ENCODE peak calls at places on chromosomes 5 and 9, in six cellular contexts. One of them, this sample, is unnamed.

GRCh38 chr5:14917719-14918118 is 46.1 kb upstream of the ANKH start:
- DNase-seq in tibial artery: no peak
- DNase-seq in AG04450: no peak
- DNase-seq in Peyer's patch: no peak
- DNase-seq in aorta: no peak
- DNase-seq in WERI-Rb-1: no peak
- DNase-seq in this sample: no peak

GRCh38 chr9:109856785-109857184 is 76.8 kb downstream of the PALM2AKAP2 start:
- DNase-seq in AG04450: no peak
- DNase-seq in tibial artery: no peak
- DNase-seq in Peyer's patch: no peak
- DNase-seq in aorta: no peak
- DNase-seq in WERI-Rb-1: no peak
- DNase-seq in this sample: no peak

GRCh38 chr5:112142769-112143270 is 276.3 kb downstream of the EPB41L4A start:
- DNase-seq in WERI-Rb-1: no peak
- DNase-seq in AG04450: no peak
- DNase-seq in Peyer's patch: no peak
- DNase-seq in aorta: no peak
- DNase-seq in tibial artery: no peak
- DNase-seq in this sample: no peak

GRCh38 chr5:53423724-53424123 is 56.7 kb upstream of the FST start:
- DNase-seq in aorta: no peak
- DNase-seq in Peyer's patch: no peak
- DNase-seq in WERI-Rb-1: no peak
- DNase-seq in AG04450: no peak
- DNase-seq in tibial artery: no peak
- DNase-seq in this sample: no peak

GRCh38 chr5:148922606-148923005 is 96.2 kb downstream of the ADRB2 start:
- DNase-seq in WERI-Rb-1: no peak
- DNase-seq in Peyer's patch: no peak
- DNase-seq in tibial artery: no peak
- DNase-seq in AG04450: no peak
- DNase-seq in aorta: no peak
- DNase-seq in this sample: no peak

GRCh38 chr9:110258671-110259070 is 2.4 kb upstream of the TXN start:
- DNase-seq in tibial artery: no peak
- DNase-seq in aorta: no peak
- DNase-seq in Peyer's patch: no peak
- DNase-seq in AG04450: no peak
- DNase-seq in WERI-Rb-1: no peak
- DNase-seq in this sample: no peak

GRCh38 chr5:60788863-60789513 is 55.1 kb downstream of the ELOVL7 start:
- DNase-seq in WERI-Rb-1: no peak
- DNase-seq in aorta: no peak
- DNase-seq in Peyer's patch: no peak
- DNase-seq in tibial artery: no peak
- DNase-seq in AG04450: no peak
- DNase-seq in this sample: no peak

GRCh38 chr9:133609311-133610098 is at the start of gene FAM163B:
- DNase-seq in AG04450: no peak
- DNase-seq in WERI-Rb-1: peak; percentile 51
- DNase-seq in tibial artery: no peak
- DNase-seq in aorta: no peak
- DNase-seq in Peyer's patch: no peak
- DNase-seq in this sample: no peak

GRCh38 chr9:6565312-6565711 is 80.2 kb downstream of the GLDC start:
- DNase-seq in aorta: no peak
- DNase-seq in WERI-Rb-1: no peak
- DNase-seq in AG04450: no peak
- DNase-seq in Peyer's patch: no peak
- DNase-seq in tibial artery: no peak
- DNase-seq in this sample: no peak

GRCh38 chr5:80238778-80239679 is 16.8 kb downstream of the SERINC5 start:
- DNase-seq in WERI-Rb-1: no peak
- DNase-seq in AG04450: no peak
- DNase-seq in tibial artery: peak; percentile 68
- DNase-seq in Peyer's patch: peak; percentile 71
- DNase-seq in aorta: peak; percentile 71
- DNase-seq in this sample: no peak

GRCh38 chr5:177540438-177540837 is 13.9 kb downstream of the FAM193B start:
- DNase-seq in tibial artery: no peak
- DNase-seq in Peyer's patch: no peak
- DNase-seq in AG04450: no peak
- DNase-seq in aorta: no peak
- DNase-seq in WERI-Rb-1: no peak
- DNase-seq in this sample: no peak

GRCh38 chr5:181217805-181218065 is 5.3 kb upstream of the TRIM41 start:
- DNase-seq in WERI-Rb-1: no peak
- DNase-seq in Peyer's patch: peak; percentile 83
- DNase-seq in tibial artery: no peak
- DNase-seq in AG04450: no peak
- DNase-seq in aorta: no peak
- DNase-seq in this sample: no peak

GRCh38 chr9:33132249-33132772 is 34.8 kb downstream of the B4GALT1 start:
- DNase-seq in tibial artery: peak; percentile 63
- DNase-seq in Peyer's patch: no peak
- DNase-seq in AG04450: peak; percentile 38
- DNase-seq in WERI-Rb-1: no peak
- DNase-seq in aorta: no peak
- DNase-seq in this sample: peak; percentile 49

GRCh38 chr5:59562756-59563389 is 330.7 kb downstream of the PDE4D start:
- DNase-seq in WERI-Rb-1: no peak
- DNase-seq in tibial artery: no peak
- DNase-seq in AG04450: peak; percentile 33
- DNase-seq in aorta: no peak
- DNase-seq in Peyer's patch: peak; percentile 72
- DNase-seq in this sample: no peak

GRCh38 chr5:72525816-72526215 is 18.6 kb upstream of the ZNF366 start:
- DNase-seq in WERI-Rb-1: no peak
- DNase-seq in Peyer's patch: no peak
- DNase-seq in aorta: no peak
- DNase-seq in AG04450: peak; percentile 41
- DNase-seq in tibial artery: no peak
- DNase-seq in this sample: no peak

GRCh38 chr9:4011062-4011461 is 288.8 kb downstream of the GLIS3 start:
- DNase-seq in Peyer's patch: no peak
- DNase-seq in aorta: no peak
- DNase-seq in WERI-Rb-1: no peak
- DNase-seq in tibial artery: no peak
- DNase-seq in AG04450: no peak
- DNase-seq in this sample: no peak

GRCh38 chr9:38032266-38032830 is 36.7 kb downstream of the SHB start:
- DNase-seq in tibial artery: no peak
- DNase-seq in AG04450: no peak
- DNase-seq in Peyer's patch: peak; percentile 89
- DNase-seq in aorta: no peak
- DNase-seq in WERI-Rb-1: no peak
- DNase-seq in this sample: no peak

GRCh38 chr9:129497064-129497836 is 123.7 kb downstream of the C9orf50 start:
- DNase-seq in tibial artery: peak; percentile 80
- DNase-seq in AG04450: no peak
- DNase-seq in aorta: peak; percentile 67
- DNase-seq in WERI-Rb-1: peak; percentile 40
- DNase-seq in Peyer's patch: no peak
- DNase-seq in this sample: no peak

GRCh38 chr5:54180616-54181015 is 129.8 kb downstream of the ARL15 start:
- DNase-seq in Peyer's patch: no peak
- DNase-seq in AG04450: no peak
- DNase-seq in aorta: no peak
- DNase-seq in tibial artery: no peak
- DNase-seq in WERI-Rb-1: no peak
- DNase-seq in this sample: no peak

GRCh38 chr5:32323741-32324140 is 11.0 kb upstream of the MTMR12 start:
- DNase-seq in Peyer's patch: no peak
- DNase-seq in tibial artery: no peak
- DNase-seq in AG04450: no peak
- DNase-seq in aorta: no peak
- DNase-seq in WERI-Rb-1: no peak
- DNase-seq in this sample: no peak

GRCh38 chr5:177371705-177372533 is 12.3 kb upstream of the SLC34A1 start:
- DNase-seq in tibial artery: no peak
- DNase-seq in aorta: no peak
- DNase-seq in Peyer's patch: no peak
- DNase-seq in AG04450: no peak
- DNase-seq in WERI-Rb-1: no peak
- DNase-seq in this sample: no peak

GRCh38 chr5:166123698-166124097 is 2167.7 kb upstream of the WWC1 start:
- DNase-seq in Peyer's patch: no peak
- DNase-seq in WERI-Rb-1: no peak
- DNase-seq in aorta: no peak
- DNase-seq in AG04450: no peak
- DNase-seq in tibial artery: no peak
- DNase-seq in this sample: no peak

GRCh38 chr5:143806568-143806967 is 5.4 kb upstream of the HMHB1 start:
- DNase-seq in AG04450: no peak
- DNase-seq in WERI-Rb-1: no peak
- DNase-seq in Peyer's patch: no peak
- DNase-seq in aorta: no peak
- DNase-seq in tibial artery: no peak
- DNase-seq in this sample: no peak

GRCh38 chr9:37987467-37987981 is 81.5 kb downstream of the SHB start:
- DNase-seq in Peyer's patch: no peak
- DNase-seq in AG04450: no peak
- DNase-seq in tibial artery: no peak
- DNase-seq in WERI-Rb-1: no peak
- DNase-seq in aorta: peak; percentile 55
- DNase-seq in this sample: no peak

GRCh38 chr5:168683247-168683926 is 104.2 kb upstream of the PANK3 start:
- DNase-seq in aorta: no peak
- DNase-seq in AG04450: no peak
- DNase-seq in WERI-Rb-1: no peak
- DNase-seq in Peyer's patch: no peak
- DNase-seq in tibial artery: peak; percentile 60
- DNase-seq in this sample: no peak

GRCh38 chr5:179408646-179409045 is 63.4 kb upstream of the ADAMTS2 start:
- DNase-seq in Peyer's patch: no peak
- DNase-seq in AG04450: no peak
- DNase-seq in WERI-Rb-1: peak; percentile 17
- DNase-seq in tibial artery: no peak
- DNase-seq in aorta: no peak
- DNase-seq in this sample: no peak

GRCh38 chr5:107012371-107012770 is 658.4 kb downstream of the EFNA5 start:
- DNase-seq in WERI-Rb-1: no peak
- DNase-seq in tibial artery: no peak
- DNase-seq in AG04450: no peak
- DNase-seq in Peyer's patch: no peak
- DNase-seq in aorta: no peak
- DNase-seq in this sample: no peak

GRCh38 chr5:62592558-62592957 is 13.9 kb downstream of the LRRC70 start:
- DNase-seq in AG04450: no peak
- DNase-seq in Peyer's patch: no peak
- DNase-seq in WERI-Rb-1: no peak
- DNase-seq in tibial artery: no peak
- DNase-seq in aorta: no peak
- DNase-seq in this sample: no peak

GRCh38 chr9:95085861-95086563 is 231.5 kb downstream of the FANCC start:
- DNase-seq in aorta: peak; percentile 49
- DNase-seq in tibial artery: peak; percentile 80
- DNase-seq in AG04450: no peak
- DNase-seq in WERI-Rb-1: no peak
- DNase-seq in Peyer's patch: peak; percentile 42
- DNase-seq in this sample: no peak

GRCh38 chr9:133111461-133112360 is 9.3 kb downstream of the RALGDS start:
- DNase-seq in aorta: peak; percentile 59
- DNase-seq in Peyer's patch: no peak
- DNase-seq in AG04450: no peak
- DNase-seq in WERI-Rb-1: no peak
- DNase-seq in tibial artery: no peak
- DNase-seq in this sample: peak; percentile 65

GRCh38 chr5:112338681-112339337 is 80.3 kb downstream of the EPB41L4A start:
- DNase-seq in AG04450: no peak
- DNase-seq in aorta: no peak
- DNase-seq in Peyer's patch: no peak
- DNase-seq in WERI-Rb-1: no peak
- DNase-seq in tibial artery: no peak
- DNase-seq in this sample: no peak

GRCh38 chr5:75931175-75931574 is 152.0 kb upstream of the SV2C start:
- DNase-seq in tibial artery: no peak
- DNase-seq in WERI-Rb-1: no peak
- DNase-seq in AG04450: no peak
- DNase-seq in Peyer's patch: no peak
- DNase-seq in aorta: no peak
- DNase-seq in this sample: no peak

GRCh38 chr9:134026981-134027380 is 1.7 kb downstream of the BRD3OS start:
- DNase-seq in AG04450: no peak
- DNase-seq in WERI-Rb-1: no peak
- DNase-seq in tibial artery: no peak
- DNase-seq in Peyer's patch: no peak
- DNase-seq in aorta: no peak
- DNase-seq in this sample: no peak

GRCh38 chr5:77850536-77851228 is 74.5 kb upstream of the TBCA start:
- DNase-seq in tibial artery: no peak
- DNase-seq in WERI-Rb-1: no peak
- DNase-seq in AG04450: no peak
- DNase-seq in aorta: no peak
- DNase-seq in Peyer's patch: no peak
- DNase-seq in this sample: no peak
- H3K4me3 ChIP-seq in tibial artery: peak overlapping the region; percentile 69
- H3K4me3 ChIP-seq in WERI-Rb-1: no peak overlapping the region
- H3K4me3 ChIP-seq in AG04450: no peak overlapping the region
- H3K4me3 ChIP-seq in aorta: no peak overlapping the region
- H3K4me3 ChIP-seq in Peyer's patch: peak overlapping the region; percentile 62
- H3K4me3 ChIP-seq in this sample: peak overlapping the region; percentile 57

GRCh38 chr5:172837640-172838039 is 3.6 kb downstream of the ERGIC1 start:
- DNase-seq in WERI-Rb-1: no peak
- DNase-seq in tibial artery: no peak
- DNase-seq in aorta: peak; percentile 67
- DNase-seq in AG04450: no peak
- DNase-seq in Peyer's patch: peak; percentile 95
- DNase-seq in this sample: no peak
- H3K4me3 ChIP-seq in WERI-Rb-1: no peak overlapping the region
- H3K4me3 ChIP-seq in tibial artery: no peak overlapping the region
- H3K4me3 ChIP-seq in aorta: no peak overlapping the region
- H3K4me3 ChIP-seq in AG04450: no peak overlapping the region
- H3K4me3 ChIP-seq in Peyer's patch: no peak overlapping the region
- H3K4me3 ChIP-seq in this sample: no peak overlapping the region

GRCh38 chr9:117403848-117404247 is 11.0 kb downstream of the ASTN2 start:
- DNase-seq in WERI-Rb-1: no peak
- DNase-seq in aorta: no peak
- DNase-seq in AG04450: no peak
- DNase-seq in Peyer's patch: no peak
- DNase-seq in tibial artery: no peak
- DNase-seq in this sample: no peak
- H3K4me3 ChIP-seq in WERI-Rb-1: peak overlapping the region; percentile 6
- H3K4me3 ChIP-seq in aorta: no peak overlapping the region
- H3K4me3 ChIP-seq in AG04450: no peak overlapping the region
- H3K4me3 ChIP-seq in Peyer's patch: no peak overlapping the region
- H3K4me3 ChIP-seq in tibial artery: no peak overlapping the region
- H3K4me3 ChIP-seq in this sample: no peak overlapping the region

DNA sequence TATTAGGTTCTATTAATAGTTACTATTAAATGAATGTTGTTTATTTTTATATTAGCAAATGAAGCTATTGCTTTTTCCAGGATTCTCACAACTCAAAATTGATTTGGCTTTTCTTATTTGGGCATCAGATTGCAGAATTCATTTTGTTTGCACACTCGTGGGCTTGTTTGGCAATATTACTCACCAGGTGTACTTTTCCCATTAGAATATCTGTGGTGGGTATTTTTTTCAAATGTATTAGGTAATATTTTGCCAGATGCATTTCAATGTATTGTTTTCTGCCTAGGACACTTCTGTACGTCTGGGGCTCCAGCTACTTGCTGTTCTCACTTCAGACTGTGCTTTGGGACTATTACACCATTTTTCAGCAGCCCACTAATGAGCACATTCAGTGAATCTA is 108.0 kb upstream of the GHR start:
- DNase-seq in Peyer's patch: no peak
- DNase-seq in WERI-Rb-1: no peak
- DNase-seq in AG04450: no peak
- DNase-seq in tibial artery: no peak
- DNase-seq in aorta: no peak
- DNase-seq in this sample: no peak
- H3K4me3 ChIP-seq in Peyer's patch: no peak overlapping the region
- H3K4me3 ChIP-seq in WERI-Rb-1: no peak overlapping the region
- H3K4me3 ChIP-seq in AG04450: no peak overlapping the region
- H3K4me3 ChIP-seq in tibial artery: no peak overlapping the region
- H3K4me3 ChIP-seq in aorta: no peak overlapping the region
- H3K4me3 ChIP-seq in this sample: no peak overlapping the region

This sample was measured in suprapubic skin.